ENCODE peak calls at places on chromosomes 3 and 15, in six cellular contexts. V, F, E, T, Q and Z are unnamed samples.

GRCh38 chr3:171327441-171328174 is 132.6 kb downstream of the TNIK start:
- DNase-seq in V (no peak), F (no peak), E (no peak), T (no peak), Q (no peak), Z (no peak)

GRCh38 chr3:154775821-154776548 is 304.1 kb upstream of the MME start:
- DNase-seq in V (no peak), F (no peak), E (no peak), T (no peak), Q (no peak), Z (no peak)

GRCh38 chr3:34183581-34184313 is 385.3 kb downstream of the PDCD6IP start:
- DNase-seq in V (no peak), F (no peak), E (no peak), T (no peak), Q (no peak), Z (no peak)

GRCh38 chr15:99511529-99511864 is 54.3 kb upstream of the MEF2A start:
- DNase-seq in V (no peak), F (no peak), E (no peak), T (peak), Q (no peak), Z (no peak)

GRCh38 chr3:21273256-21273999 is 477.6 kb downstream of the ZNF385D start:
- DNase-seq in V (no peak), F (no peak), E (no peak), T (no peak), Q (no peak), Z (no peak)

GRCh38 chr3:104907507-104907906 is 459.2 kb upstream of the ALCAM start:
- DNase-seq in V (no peak), F (no peak), E (no peak), T (no peak), Q (no peak), Z (no peak)

GRCh38 chr15:39028069-39028468 is 463.5 kb upstream of the RASGRP1 start:
- DNase-seq in V (no peak), F (no peak), E (no peak), T (no peak), Q (no peak), Z (no peak)

GRCh38 chr15:77739591-77740378 is 107.1 kb upstream of the LINGO1 start:
- DNase-seq in V (no peak), F (no peak), E (no peak), T (no peak), Q (no peak), Z (no peak)

GRCh38 chr3:195705081-195705991 is 15.4 kb upstream of the MUC20 start:
- DNase-seq in V (no peak), F (no peak), E (no peak), T (no peak), Q (no peak), Z (no peak)